ENCODE peak calls at places on chromosomes 2 and 18, in five cellular contexts. D is foreskin keratinocyte, Z is posterior cingulate gyrus, X is chondrocyte, U is NCI-H2171. L is an unnamed sample.
A peak's percentile ranks its signal among the peaks of the same experiment; 100 is the strongest.

GRCh38 chr18:80196528-80197320 is 50.6 kb downstream of the PARD6G start:
- DNase-seq in D (no peak), Z (no peak), X (no peak), U (no peak), L (peak; percentile 66)

GRCh38 chr2:233832414-233832813 is 21.9 kb downstream of the HJURP start:
- DNase-seq in D (no peak), Z (no peak), X (no peak), U (no peak), L (peak; percentile 55)

GRCh38 chr18:46426311-46427047 is 230.5 kb downstream of the LOXHD1 start:
- DNase-seq in D (no peak), Z (no peak), X (no peak), U (no peak), L (no peak)

GRCh38 chr2:151200277-151200676 is 61.4 kb downstream of the RBM43 start:
- DNase-seq in D (no peak), Z (no peak), X (no peak), U (no peak), L (no peak)

GRCh38 chr18:26471027-26471426 is 77.3 kb downstream of the KCTD1 start:
- DNase-seq in D (no peak), Z (no peak), X (no peak), U (no peak), L (no peak)

GRCh38 chr2:237951878-237952277 is 14.9 kb upstream of the UBE2F start:
- DNase-seq in D (no peak), Z (no peak), X (no peak), U (no peak), L (no peak)

GRCh38 chr18:35182151-35182550 is 58.7 kb upstream of the ZNF397 start:
- DNase-seq in D (no peak), Z (no peak), X (no peak), U (no peak), L (peak; percentile 16)

GRCh38 chr2:181892795-181893435 is 1.4 kb downstream of the ITPRID2 start:
- DNase-seq in D (no peak), Z (no peak), X (no peak), U (no peak), L (peak; percentile 74)

GRCh38 chr2:206971805-206972204 is 32.5 kb downstream of the CPO start:
- DNase-seq in D (peak; percentile 28), Z (no peak), X (no peak), U (no peak), L (peak; percentile 72)

GRCh38 chr2:128409326-128410034 is 90.8 kb upstream of the HS6ST1 start:
- DNase-seq in D (no peak), Z (no peak), X (peak; percentile 48), U (no peak), L (no peak)

GRCh38 chr2:25131567-25132295 is 36.6 kb downstream of the POMC start:
- DNase-seq in D (no peak), Z (no peak), X (no peak), U (no peak), L (no peak)

L was measured in EH.